ENCODE peak calls at places on chromosomes 11 and 22, in four cellular contexts. E, P, M and R are unnamed samples.

GRCh38 chr11:75195164-75195962 is 44.5 kb downstream of the SLCO2B1 start:
- DNase-seq in E (peak), M (no peak), P (no peak), R (no peak)

GRCh38 chr11:102317099-102317767 is at the start of gene BIRC3:
- DNase-seq in E (peak), M (peak), P (peak), R (peak)

GRCh38 chr22:46053563-46054090 is 76.7 kb upstream of the WNT7B start:
- DNase-seq in E (peak), M (peak), P (peak), R (no peak)

GRCh38 chr22:25061605-25062377 is 109.3 kb downstream of the KIAA1671 start:
- DNase-seq in P (no peak), M (no peak), E (no peak), R (no peak)

GRCh38 chr11:1453611-1454386 is 32.8 kb downstream of the MOB2 start:
- DNase-seq in E (no peak), P (no peak), M (no peak), R (no peak)

GRCh38 chr22:29391546-29391945 is 3.2 kb upstream of the AP1B1 start:
- DNase-seq in M (no peak), E (no peak), P (no peak), R (no peak)

GRCh38 chr22:36455571-36456458 is 25.6 kb downstream of the TXN2 start:
- DNase-seq in M (no peak), P (no peak), E (no peak), R (no peak)

GRCh38 chr11:65224939-65225283 is 36.9 kb upstream of the POLA2 start:
- DNase-seq in E (no peak), M (peak), P (no peak), R (peak)

GRCh38 chr11:120778692-120779490 is 245.0 kb upstream of the TBCEL start:
- DNase-seq in P (no peak), M (no peak), E (no peak), R (no peak)

GRCh38 chr11:61293869-61294716 is 1.0 kb downstream of the VWCE start:
- DNase-seq in E (peak), M (peak), P (no peak), R (peak)
- TF ChIP-seq CTCF in E (no peak), M (peak), P (no peak), R (peak)

DNA sequence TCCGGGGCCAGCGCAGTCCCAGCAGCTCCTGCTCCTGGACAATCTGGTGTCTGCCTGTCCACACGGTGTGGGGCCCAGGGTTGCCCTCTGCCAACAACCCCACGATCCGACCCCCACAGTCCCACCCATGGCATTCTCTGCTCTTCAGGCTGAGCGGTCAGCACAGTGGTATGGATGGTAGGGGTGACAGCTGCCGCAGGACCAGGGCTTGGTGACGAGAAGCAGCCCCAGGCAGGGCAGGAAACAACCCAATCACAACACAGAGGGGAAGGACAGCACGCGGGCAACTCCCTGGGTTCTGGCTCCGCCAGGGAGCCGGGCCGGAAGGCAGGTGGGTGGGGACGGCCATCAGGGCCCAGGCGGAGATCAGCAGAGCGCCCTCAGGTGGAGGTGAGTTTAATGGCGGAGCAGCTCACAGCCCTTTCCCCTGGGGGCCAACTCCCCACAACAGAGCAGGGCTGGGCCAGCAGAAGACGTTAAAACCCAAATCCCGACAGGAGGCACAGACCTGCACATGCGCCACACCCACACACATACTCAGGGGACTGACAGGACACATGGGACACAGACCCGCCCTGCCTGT is 5.3 kb upstream of the CHADL start:
- DNase-seq in M (no peak), E (no peak), P (no peak), R (no peak)
- TF ChIP-seq CTCF in M (no peak), E (no peak), P (no peak), R (peak)

GRCh38 chr11:86155210-86155844 is 86.4 kb upstream of the PICALM start:
- DNase-seq in E (no peak), M (no peak), P (no peak), R (no peak)
- TF ChIP-seq CTCF in E (no peak), M (no peak), P (no peak), R (no peak)

GRCh38 chr11:82676483-82677094 is 57.1 kb downstream of the FAM181B start:
- DNase-seq in M (no peak), E (no peak), P (no peak), R (no peak)
- TF ChIP-seq CTCF in M (peak), E (peak), P (peak), R (peak)

GRCh38 chr11:57340228-57340627 is 2.1 kb downstream of the P2RX3 start:
- DNase-seq in E (no peak), M (no peak), P (no peak), R (no peak)
- TF ChIP-seq CTCF in E (peak), M (no peak), P (no peak), R (peak)